ENCODE peak calls at places on chromosomes 13 and 19, in five cellular contexts. S is IMR-90, Z is heart right ventricle, V is AG04450, D is OCI-LY7. E is an unnamed sample.

GRCh38 chr19:6734096-6734696 is 3.2 kb downstream of the GPR108 start:
- DNase-seq in V (no peak), D (no peak), Z (no peak), S (no peak), E (no peak)

GRCh38 chr19:38362076-38362945 is 12.1 kb upstream of the PSMD8 start:
- DNase-seq in Z (peak; percentile 82), V (no peak), D (peak; percentile 74), S (peak; percentile 49), E (no peak)

GRCh38 chr13:112674412-112675383 is 15.1 kb upstream of the ATP11A start:
- DNase-seq in Z (no peak), S (no peak), V (no peak), D (no peak), E (no peak)

GRCh38 chr19:7917292-7918061 is 2.7 kb upstream of the SNAPC2 start:
- DNase-seq in D (peak; percentile 44), S (peak; percentile 45), Z (no peak), V (no peak), E (peak; percentile 69)

GRCh38 chr13:88701551-88701950 is 1030.4 kb downstream of the SLITRK5 start:
- DNase-seq in S (no peak), D (no peak), Z (no peak), V (no peak), E (no peak)

GRCh38 chr19:38429811-38430156 is 3.7 kb upstream of the RYR1 start:
- DNase-seq in V (no peak), S (no peak), Z (no peak), D (no peak), E (no peak)

GRCh38 chr13:34066344-34066743 is 248.4 kb downstream of the RFC3 start:
- DNase-seq in D (no peak), S (no peak), Z (no peak), V (no peak), E (no peak)

GRCh38 chr19:19420570-19421301 is 15.3 kb downstream of the GATAD2A start:
- DNase-seq in D (no peak), V (no peak), S (no peak), Z (no peak), E (no peak)

GRCh38 chr13:24063281-24063851 is 97.2 kb upstream of the SPATA13 start:
- DNase-seq in Z (peak; percentile 77), V (no peak), S (no peak), D (no peak), E (no peak)

GRCh38 chr13:98512774-98513327 is 64.1 kb downstream of the STK24 start:
- DNase-seq in S (no peak), Z (no peak), D (no peak), V (no peak), E (no peak)

GRCh38 chr19:14347999-14348889 is 33.0 kb upstream of the ADGRE5 start:
- DNase-seq in V (no peak), D (peak; percentile 71), S (no peak), Z (peak; percentile 61), E (peak; percentile 43)

GRCh38 chr13:94444826-94445225 is 34.7 kb downstream of the DCT start:
- DNase-seq in V (no peak), D (no peak), Z (no peak), S (no peak), E (no peak)

GRCh38 chr19:39539165-39539518 is 819 bp downstream of the EID2 start:
- DNase-seq in S (peak; percentile 54), D (peak; percentile 18), V (no peak), Z (no peak), E (no peak)

GRCh38 chr19:15622991-15623390 is 8.0 kb downstream of the CYP4F8 start:
- DNase-seq in V (no peak), Z (no peak), S (no peak), D (no peak), E (no peak)

GRCh38 chr19:11538232-11539036 is at the start of gene CNN1:
- DNase-seq in V (peak; percentile 74), D (no peak), S (peak; percentile 90), Z (peak; percentile 80), E (no peak)

GRCh38 chr13:57739089-57739488 is 107.5 kb downstream of the PCDH17 start:
- DNase-seq in S (no peak), Z (no peak), D (no peak), V (no peak), E (no peak)

GRCh38 chr19:18737337-18737953 is 53.7 kb downstream of the COMP start:
- DNase-seq in S (peak; percentile 15), V (no peak), Z (no peak), D (no peak), E (no peak)

DNA sequence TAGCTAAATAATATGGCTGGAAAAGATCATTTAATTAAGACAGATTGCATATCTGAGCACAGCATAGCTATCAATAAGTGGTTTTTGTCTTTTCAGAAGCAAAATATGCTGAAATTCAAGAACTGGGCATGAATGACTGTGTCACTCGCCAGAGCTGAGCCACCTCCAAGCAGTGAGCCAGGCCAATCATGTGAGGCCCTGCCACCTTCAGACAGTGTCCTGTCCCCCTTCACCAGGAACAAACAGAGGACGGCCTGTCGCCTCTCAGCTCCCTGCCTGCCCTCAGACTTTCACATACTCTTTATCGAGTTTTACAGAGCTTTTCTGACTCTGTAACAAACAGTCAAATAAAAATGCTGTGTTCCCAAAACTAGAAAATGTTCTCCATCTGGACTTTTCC is 171.0 kb upstream of the TSC22D1 start:
- DNase-seq in Z (peak; percentile 26), S (no peak), D (no peak), V (no peak), E (no peak)
- H3K27ac ChIP-seq in Z (no peak overlapping the region), S (no peak overlapping the region), D (no peak overlapping the region), V (no peak overlapping the region), E (no peak overlapping the region)

DNA sequence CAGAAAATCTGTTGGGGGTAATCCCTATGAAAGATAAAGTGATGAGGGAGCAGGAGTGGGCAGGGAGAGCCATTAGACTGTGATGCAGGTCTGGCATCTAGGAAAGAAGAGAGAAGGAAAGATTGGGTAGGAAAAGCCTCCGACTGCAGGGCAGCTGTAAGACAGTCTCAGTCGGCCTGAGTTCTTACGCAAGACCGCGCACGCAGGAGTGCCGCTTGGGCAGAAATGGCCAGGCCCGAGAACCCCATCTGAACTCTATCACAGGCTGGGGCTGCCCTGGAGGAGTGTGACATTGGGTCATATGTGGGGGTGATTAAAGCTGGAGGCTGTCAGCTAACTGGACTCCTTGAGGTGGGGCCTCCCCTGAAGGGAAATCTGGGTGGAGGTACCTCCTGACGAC is 13.9 kb upstream of the FBXL3 start:
- DNase-seq in D (no peak), V (no peak), S (no peak), Z (no peak), E (no peak)
- TF ChIP-seq CTCF in D (no peak), V (no peak), S (no peak), Z (no peak), E (no peak)

GRCh38 chr19:12779162-12779993 is 4.0 kb upstream of the HOOK2 start:
- DNase-seq in D (peak; percentile 23), S (peak; percentile 77), Z (peak; percentile 77), V (no peak), E (no peak)

GRCh38 chr19:12782174-12782423 is 6.7 kb upstream of the HOOK2 start:
- DNase-seq in D (no peak), Z (no peak), S (no peak), V (no peak), E (no peak)

GRCh38 chr19:12777217-12778019 is 2.1 kb upstream of the HOOK2 start:
- DNase-seq in Z (peak; percentile 80), V (no peak), S (peak; percentile 68), D (peak; percentile 78), E (no peak)

GRCh38 chr19:12778020-12778904 is 2.9 kb upstream of the HOOK2 start:
- DNase-seq in V (no peak), D (peak; percentile 55), Z (peak; percentile 86), S (peak; percentile 75), E (no peak)

GRCh38 chr19:12778905-12779161 is 3.5 kb upstream of the HOOK2 start:
- DNase-seq in D (no peak), Z (no peak), V (no peak), S (no peak), E (no peak)
- H3K4me3 ChIP-seq in D (peak overlapping the region; percentile 69), Z (peak overlapping the region; percentile 52), V (peak overlapping the region; percentile 68), S (no peak overlapping the region), E (peak overlapping the region; percentile 59)

GRCh38 chr19:41367848-41368301 is 3.9 kb upstream of the B9D2 start:
- DNase-seq in D (no peak), S (peak; percentile 96), Z (no peak), V (peak; percentile 81), E (no peak)
- H3K27ac ChIP-seq in D (no peak overlapping the region), S (peak overlapping the region; percentile 96), Z (peak overlapping the region; percentile 84), V (peak overlapping the region; percentile 95), E (no peak overlapping the region)

DNA sequence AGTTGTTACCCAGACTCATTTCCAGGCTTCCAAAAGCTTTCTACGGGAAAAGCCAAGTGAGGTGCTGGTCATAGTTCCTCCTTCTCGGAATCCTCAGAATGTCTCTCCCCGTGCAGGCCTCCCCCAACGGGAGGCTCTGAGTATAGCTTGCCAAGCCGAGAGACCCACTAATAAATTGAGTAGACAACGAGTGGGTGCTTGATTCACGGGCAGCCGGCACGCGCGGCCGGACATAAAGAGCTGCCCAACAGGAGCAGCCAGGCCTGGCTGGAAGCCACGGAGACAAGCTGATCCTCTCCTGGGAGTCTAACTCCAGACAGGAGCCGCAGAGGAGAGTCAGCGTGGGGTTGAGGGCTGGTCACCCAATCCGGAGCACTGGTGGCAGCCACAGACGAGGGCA is 43.4 kb upstream of the MEDAG start:
- DNase-seq in D (no peak), V (no peak), S (no peak), Z (no peak), E (no peak)
- TF ChIP-seq CTCF in D (no peak), V (no peak), S (no peak), Z (no peak), E (no peak)

GRCh38 chr13:42271337-42272114 is 426 bp upstream of the AKAP11 start:
- DNase-seq in V (peak; percentile 98), D (peak; percentile 98), S (peak; percentile 98), Z (peak; percentile 94), E (peak; percentile 98)

GRCh38 chr13:42272776-42273175 is 824 bp downstream of the AKAP11 start:
- DNase-seq in V (no peak), D (no peak), S (no peak), Z (no peak), E (no peak)

GRCh38 chr13:42270160-42270856 is 1.6 kb upstream of the AKAP11 start:
- DNase-seq in D (no peak), V (no peak), Z (no peak), S (no peak), E (no peak)

GRCh38 chr13:42272115-42272756 is at the start of gene AKAP11:
- DNase-seq in V (no peak), Z (peak; percentile 36), S (peak; percentile 28), D (peak; percentile 74), E (no peak)

DNA sequence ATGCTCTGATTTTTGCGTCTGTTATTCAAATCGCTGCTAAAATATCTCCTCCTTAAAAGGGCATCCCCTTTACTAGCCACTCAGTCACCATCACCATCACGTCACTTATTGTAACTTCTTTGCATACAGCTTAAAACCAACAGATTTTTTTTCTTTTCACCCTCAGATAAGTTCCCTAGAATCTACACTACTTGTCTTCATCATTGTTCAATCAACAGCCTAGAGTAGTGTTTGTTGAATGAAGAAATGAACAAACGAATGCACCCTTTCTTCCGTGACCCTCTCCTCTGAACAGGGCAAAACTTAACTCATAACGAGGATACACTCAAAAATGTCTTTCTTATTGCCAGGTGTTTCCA is 1.1 kb upstream of the AKAP11 start:
- DNase-seq in V (no peak), D (no peak), Z (no peak), S (no peak), E (no peak)
- H3K4me3 ChIP-seq in V (peak overlapping the region; percentile 72), D (peak overlapping the region; percentile 82), Z (peak overlapping the region; percentile 90), S (peak overlapping the region; percentile 52), E (peak overlapping the region; percentile 93)